ENCODE peak calls at places on chromosomes 12 and 14, in nine cellular contexts. U is mucosa of gallbladder; Z is NCI-H1105; D is anterior cingulate cortex; W is stimulated activated CD8-positive, alpha-beta memory T cell treated with anti-CD3 and anti-CD28 coated beads, Interleukin-12 subunit alpha, Interleukin-12 subunit beta, amount 100 ng/mL, for 1 hour; P is heart left ventricle; I is OCI-LY7; X is CD4-positive, alpha-beta memory T cell; M is neural crest cell. L is an unnamed sample.

GRCh38 chr12:27003421-27004311 is 10.5 kb downstream of the TM7SF3 start:
- DNase-seq in P (no peak), M (no peak), I (peak), X (no peak), W (no peak), D (no peak), Z (no peak), U (no peak), L (no peak)

GRCh38 chr12:101045486-101046474 is 164.3 kb downstream of the SLC5A8 start:
- DNase-seq in U (no peak), X (no peak), D (no peak), M (no peak), W (no peak), P (no peak), I (no peak), Z (no peak), L (no peak)

GRCh38 chr12:54522213-54522612 is 24.7 kb downstream of the NCKAP1L start:
- DNase-seq in W (no peak), X (no peak), I (no peak), D (no peak), U (no peak), Z (no peak), M (no peak), P (no peak), L (no peak)

GRCh38 chr12:127487031-127487430 is 779.9 kb upstream of the TMEM132C start:
- DNase-seq in D (no peak), U (no peak), I (no peak), Z (no peak), M (no peak), P (no peak), W (no peak), X (no peak), L (no peak)

GRCh38 chr12:6020930-6021329 is 75.9 kb upstream of the ANO2 start:
- DNase-seq in Z (no peak), X (no peak), U (no peak), I (no peak), D (no peak), P (no peak), M (no peak), W (no peak), L (peak)

GRCh38 chr12:26317942-26318565 is 122.7 kb downstream of the SSPN start:
- DNase-seq in D (no peak), I (no peak), W (no peak), M (no peak), P (no peak), X (no peak), Z (no peak), U (no peak), L (no peak)

GRCh38 chr12:50928392-50928791 is 24.0 kb upstream of the HIGD1C start:
- DNase-seq in M (no peak), Z (no peak), I (peak), X (no peak), W (no peak), P (no peak), U (no peak), D (no peak), L (peak)

GRCh38 chr14:23577004-23577681 is 1.4 kb downstream of the JPH4 start:
- DNase-seq in Z (no peak), X (no peak), U (no peak), D (no peak), M (no peak), P (no peak), I (no peak), W (no peak), L (no peak)

GRCh38 chr14:62443796-62444195 is 601.5 kb downstream of the KCNH5 start:
- DNase-seq in U (no peak), W (no peak), M (no peak), D (no peak), I (no peak), Z (no peak), X (no peak), P (no peak), L (no peak)

GRCh38 chr12:123485756-123486155 is 27.8 kb downstream of the SNRNP35 start:
- DNase-seq in W (no peak), P (no peak), X (no peak), Z (no peak), U (no peak), D (peak), I (no peak), M (no peak), L (no peak)

GRCh38 chr12:60035835-60036234 is 440.0 kb downstream of the SLC16A7 start:
- DNase-seq in I (no peak), D (no peak), U (no peak), M (no peak), P (no peak), X (no peak), W (no peak), Z (no peak), L (no peak)

GRCh38 chr12:50625029-50625875 is 120.5 kb downstream of the DIP2B start:
- DNase-seq in W (no peak), P (no peak), M (no peak), I (peak), X (peak), U (no peak), D (no peak), Z (no peak), L (no peak)

GRCh38 chr14:31030406-31030805 is 4.2 kb upstream of the STRN3 start:
- DNase-seq in M (no peak), X (no peak), P (no peak), W (no peak), I (no peak), D (no peak), U (no peak), Z (no peak), L (no peak)

GRCh38 chr12:115324949-115325638 is 641.1 kb upstream of the TBX3 start:
- DNase-seq in D (no peak), M (no peak), I (no peak), W (no peak), U (no peak), Z (no peak), P (no peak), X (no peak), L (peak)

GRCh38 chr12:29782821-29783772 is 645 bp downstream of the TMTC1 start:
- DNase-seq in I (no peak), P (peak), W (no peak), X (no peak), Z (peak), D (no peak), M (peak), U (peak), L (peak)

GRCh38 chr12:31533470-31533869 is 57.5 kb downstream of the DENND5B start:
- DNase-seq in I (no peak), U (no peak), W (no peak), M (no peak), Z (no peak), D (no peak), X (no peak), P (no peak), L (no peak)

GRCh38 chr14:77663289-77663688 is 44.5 kb downstream of the ALKBH1 start:
- DNase-seq in I (no peak), Z (no peak), U (no peak), D (no peak), X (no peak), M (no peak), P (no peak), W (no peak), L (no peak)

GRCh38 chr12:12992418-12993175 is 7.5 kb downstream of the HEBP1 start:
- DNase-seq in D (no peak), P (no peak), U (peak), W (no peak), M (no peak), Z (no peak), I (no peak), X (no peak), L (no peak)

GRCh38 chr14:30267141-30267540 is 291.8 kb upstream of the G2E3 start:
- DNase-seq in W (no peak), Z (no peak), P (no peak), M (no peak), X (no peak), U (no peak), D (no peak), I (no peak), L (no peak)

GRCh38 chr12:93415723-93416464 is 25.9 kb downstream of the UBE2N start:
- DNase-seq in P (no peak), Z (no peak), X (no peak), W (no peak), I (no peak), M (no peak), D (no peak), U (no peak), L (no peak)

GRCh38 chr14:70665448-70666363 is 24.0 kb downstream of the TTC9 start:
- DNase-seq in U (peak), X (no peak), I (peak), W (no peak), D (no peak), Z (peak), M (no peak), P (no peak), L (peak)

GRCh38 chr12:125734137-125734536 is 668.9 kb downstream of the AACS start:
- DNase-seq in D (no peak), Z (no peak), P (no peak), M (no peak), U (no peak), I (peak), W (no peak), X (no peak), L (no peak)

GRCh38 chr14:71063351-71063750 is 156.1 kb downstream of the PCNX1 start:
- DNase-seq in U (no peak), W (no peak), M (no peak), X (no peak), I (no peak), P (no peak), Z (no peak), D (no peak), L (no peak)

L was measured in prostate gland.